ENCODE peak calls at places on chromosomes 1 and 21, in seven cellular contexts. L is HCT116, C is H1, U is K562, P is SK-N-SH, Q is GM12878, F is HepG2. T is an unnamed sample.

GRCh38 chr1:145846191-145846590 is 761 bp downstream of the NUDT17 start:
- DNase-seq in L (no peak), C (no peak), U (peak), P (peak), Q (no peak), F (peak), T (peak)

GRCh38 chr1:25685211-25685750 is 68.7 kb downstream of the MAN1C1 start:
- DNase-seq in L (no peak), C (no peak), U (no peak), P (no peak), Q (no peak), F (no peak), T (no peak)

GRCh38 chr21:35249636-35250035 is 200.5 kb upstream of the RUNX1 start:
- DNase-seq in L (no peak), C (no peak), U (no peak), P (no peak), Q (no peak), F (no peak), T (peak)

GRCh38 chr1:164137273-164137947 is 421.6 kb upstream of the PBX1 start:
- DNase-seq in L (no peak), C (no peak), U (no peak), P (no peak), Q (peak), F (no peak), T (no peak)

GRCh38 chr1:34711936-34712688 is 42.7 kb upstream of the GJB5 start:
- DNase-seq in L (no peak), C (no peak), U (no peak), P (no peak), Q (no peak), F (no peak), T (no peak)

GRCh38 chr1:85342177-85342576 is 65.7 kb upstream of the BCL10 start:
- DNase-seq in L (no peak), C (no peak), U (no peak), P (no peak), Q (no peak), F (no peak), T (no peak)

GRCh38 chr1:172599912-172600311 is 59.0 kb upstream of the FASLG start:
- DNase-seq in L (no peak), C (no peak), U (peak), P (no peak), Q (no peak), F (no peak), T (no peak)

GRCh38 chr1:215497516-215497915 is 69.6 kb upstream of the KCTD3 start:
- DNase-seq in L (no peak), C (no peak), U (no peak), P (no peak), Q (no peak), F (no peak), T (no peak)

GRCh38 chr1:228361314-228362140 is 45.1 kb downstream of the TRIM11 start:
- DNase-seq in L (no peak), C (no peak), U (no peak), P (no peak), Q (no peak), F (no peak), T (no peak)

GRCh38 chr1:33836911-33837310 is 27.0 kb upstream of the HMGB4 start:
- DNase-seq in L (no peak), C (no peak), U (no peak), P (no peak), Q (no peak), F (no peak), T (no peak)

GRCh38 chr1:228212415-228212965 is 4.6 kb downstream of the OBSCN start:
- DNase-seq in L (no peak), C (no peak), U (no peak), P (no peak), Q (no peak), F (no peak), T (no peak)

GRCh38 chr1:10042746-10043145 is 10.0 kb downstream of the UBE4B start:
- DNase-seq in L (no peak), C (no peak), U (no peak), P (no peak), Q (no peak), F (no peak), T (no peak)

GRCh38 chr1:244104309-244105060 is 53.4 kb downstream of the ZBTB18 start:
- DNase-seq in L (no peak), C (no peak), U (no peak), P (peak), Q (no peak), F (peak), T (no peak)

GRCh38 chr21:45299864-45300785 is 12.4 kb upstream of the POFUT2 start:
- DNase-seq in L (no peak), C (no peak), U (no peak), P (no peak), Q (no peak), F (no peak), T (no peak)

GRCh38 chr1:244049969-244050834 is 881 bp upstream of the ZBTB18 start:
- DNase-seq in L (no peak), C (no peak), U (no peak), P (no peak), Q (no peak), F (no peak), T (no peak)

GRCh38 chr1:95208876-95209275 is 25.1 kb upstream of the RWDD3 start:
- DNase-seq in L (no peak), C (no peak), U (no peak), P (no peak), Q (no peak), F (no peak), T (no peak)

GRCh38 chr1:26263212-26263611 is 16.7 kb upstream of the SH3BGRL3 start:
- DNase-seq in L (no peak), C (no peak), U (no peak), P (no peak), Q (no peak), F (no peak), T (no peak)

GRCh38 chr1:29033829-29034466 is 89.8 kb downstream of the TMEM200B start:
- DNase-seq in L (peak), C (no peak), U (peak), P (peak), Q (peak), F (peak), T (peak)

GRCh38 chr1:201493757-201494617 is 12.9 kb downstream of the CSRP1 start:
- DNase-seq in L (no peak), C (no peak), U (no peak), P (no peak), Q (no peak), F (no peak), T (no peak)

GRCh38 chr1:109617291-109617801 is 2.1 kb downstream of the GNAT2 start:
- DNase-seq in L (peak), C (no peak), U (no peak), P (peak), Q (no peak), F (peak), T (no peak)

GRCh38 chr1:38353956-38354355 is 307.4 kb upstream of the POU3F1 start:
- DNase-seq in L (no peak), C (no peak), U (no peak), P (no peak), Q (no peak), F (no peak), T (no peak)

GRCh38 chr1:115062542-115063004 is 26.7 kb downstream of the TSPAN2 start:
- DNase-seq in L (no peak), C (no peak), U (no peak), P (no peak), Q (peak), F (no peak), T (peak)

GRCh38 chr21:39063517-39063916 is 119.7 kb downstream of the PSMG1 start:
- DNase-seq in L (no peak), C (no peak), U (no peak), P (no peak), Q (no peak), F (no peak), T (no peak)

GRCh38 chr21:46092811-46093667 is 4.9 kb upstream of the COL6A2 start:
- DNase-seq in L (no peak), C (no peak), U (peak), P (no peak), Q (no peak), F (no peak), T (no peak)

GRCh38 chr1:21906173-21907078 is 30.7 kb downstream of the HSPG2 start:
- DNase-seq in L (no peak), C (no peak), U (peak), P (no peak), Q (no peak), F (no peak), T (no peak)

GRCh38 chr1:95080446-95080845 is 7.7 kb upstream of the ALG14 start:
- DNase-seq in L (no peak), C (no peak), U (no peak), P (no peak), Q (no peak), F (no peak), T (no peak)

GRCh38 chr1:196438324-196438723 is 169.9 kb downstream of the KCNT2 start:
- DNase-seq in L (no peak), C (no peak), U (no peak), P (no peak), Q (no peak), F (peak), T (no peak)

DNA sequence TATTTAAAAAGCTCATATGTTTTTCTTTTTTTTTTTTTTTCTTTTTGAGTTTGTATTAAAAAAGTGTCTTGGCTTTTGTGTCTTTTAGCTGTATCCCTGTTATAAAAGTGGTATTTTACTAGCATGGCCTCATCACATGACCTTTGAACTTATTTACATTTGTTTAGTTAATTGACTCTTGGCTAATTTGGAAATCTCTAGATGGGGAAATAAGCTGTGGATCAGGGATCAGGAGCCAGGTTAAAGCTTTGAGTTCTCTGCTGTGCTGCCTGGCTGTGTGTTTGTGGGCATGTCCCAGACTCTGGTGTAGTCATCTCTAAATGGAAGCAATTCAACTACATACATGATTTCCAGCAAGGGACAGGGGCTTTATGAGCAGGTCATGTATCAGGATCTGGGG is 56.5 kb downstream of the HHAT start:
- DNase-seq in L (no peak), C (no peak), U (no peak), P (no peak), Q (no peak), F (peak), T (no peak)
- TF ChIP-seq JUND in L (no peak), C (no peak), U (no peak), P (no peak), Q (no peak), F (no peak), T (no peak)

DNA sequence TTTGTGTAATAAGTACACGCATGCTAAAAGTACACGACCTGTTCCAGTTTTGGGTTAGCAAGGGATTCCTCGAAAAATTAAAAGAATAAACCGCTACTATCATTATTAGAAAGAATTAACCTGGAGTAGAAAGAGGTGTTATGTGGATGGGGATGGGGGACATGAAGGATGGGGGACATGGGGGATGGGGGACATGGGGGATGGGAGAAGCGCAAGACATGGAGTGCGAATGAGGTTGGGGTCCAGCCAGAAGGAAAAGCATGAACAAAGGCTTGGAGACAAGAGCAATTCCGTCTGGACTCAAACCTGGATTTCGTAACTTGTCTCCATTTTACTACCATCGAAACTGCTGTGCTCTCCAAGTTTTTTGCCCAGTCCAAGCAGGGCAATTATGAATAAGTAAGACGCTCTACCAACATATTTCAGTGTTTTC is 591 bp upstream of the KDM1A start:
- DNase-seq in L (no peak), C (no peak), U (peak), P (peak), Q (no peak), F (peak), T (no peak)
- TF ChIP-seq JUND in L (no peak), C (no peak), U (no peak), P (no peak), Q (no peak), F (no peak), T (no peak)

GRCh38 chr1:87510540-87510939 is 181.9 kb downstream of the LMO4 start:
- DNase-seq in L (no peak), C (no peak), U (no peak), P (no peak), Q (no peak), F (no peak), T (no peak)
- TF ChIP-seq JUND in L (no peak), C (no peak), U (no peak), P (no peak), Q (no peak), F (no peak), T (no peak)

GRCh38 chr1:193473932-193474331 is 287.5 kb upstream of the B3GALT2 start:
- DNase-seq in L (no peak), C (no peak), U (no peak), P (no peak), Q (no peak), F (no peak), T (no peak)
- TF ChIP-seq JUND in L (no peak), C (no peak), U (no peak), P (no peak), Q (no peak), F (no peak), T (no peak)

DNA sequence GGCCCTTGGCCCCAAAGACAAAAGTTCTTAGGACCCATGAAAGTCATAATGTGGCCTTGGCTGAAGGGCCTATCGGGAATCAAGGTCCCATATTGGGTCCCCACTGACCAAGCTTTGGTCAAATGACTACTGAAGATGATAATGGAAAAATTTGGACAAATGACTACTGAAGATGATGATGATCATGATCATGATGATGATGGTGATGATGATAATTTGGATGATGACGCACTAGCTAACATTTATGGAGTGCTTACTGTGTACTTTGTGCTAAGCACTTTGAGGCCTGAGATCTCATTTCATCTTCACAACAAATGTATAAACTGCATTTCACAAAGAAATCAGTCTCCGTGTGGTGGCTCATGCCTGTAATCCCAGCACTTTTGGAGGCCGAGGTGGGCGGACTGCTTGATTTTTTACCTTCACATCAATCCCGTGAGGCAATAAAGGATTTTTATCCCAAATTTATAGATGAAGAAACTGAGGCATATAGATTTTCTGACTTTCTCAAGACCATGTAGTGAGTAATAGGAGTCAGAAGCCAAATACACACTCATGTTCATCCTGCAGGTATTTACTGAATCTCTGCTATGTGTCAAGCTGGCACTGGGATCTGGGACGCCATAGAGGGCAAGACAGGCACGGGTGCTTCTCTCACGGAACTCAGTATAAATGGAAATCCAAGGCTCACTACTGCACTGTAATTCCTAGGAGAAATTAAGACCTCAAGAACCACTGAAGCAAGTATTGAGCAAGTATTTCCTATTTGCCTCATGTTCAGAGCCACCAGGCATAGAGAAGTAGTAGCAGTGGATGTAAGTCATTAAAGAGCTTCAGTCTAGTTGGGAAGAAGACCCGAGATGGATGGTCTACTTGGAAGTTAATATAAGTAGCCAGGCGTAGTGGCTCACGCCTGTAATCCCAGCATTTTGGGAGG is 39.2 kb downstream of the EIF2D start:
- DNase-seq in L (no peak), C (no peak), U (no peak), P (no peak), Q (no peak), F (no peak), T (no peak)
- TF ChIP-seq JUND in L (no peak), C (no peak), U (no peak), P (no peak), Q (no peak), F (no peak), T (no peak)

GRCh38 chr1:180083164-180083563 is 71.5 kb upstream of the QSOX1 start:
- DNase-seq in L (no peak), C (no peak), U (no peak), P (no peak), Q (no peak), F (no peak), T (no peak)
- TF ChIP-seq JUND in L (no peak), C (no peak), U (no peak), P (no peak), Q (no peak), F (no peak), T (no peak)

GRCh38 chr1:223216482-223217205 is 73.6 kb upstream of the TLR5 start:
- DNase-seq in L (no peak), C (no peak), U (no peak), P (peak), Q (no peak), F (no peak), T (no peak)
- TF ChIP-seq JUND in L (no peak), C (no peak), U (no peak), P (no peak), Q (no peak), F (no peak), T (no peak)

GRCh38 chr1:65264197-65264929 is 45.0 kb upstream of the DNAJC6 start:
- DNase-seq in L (no peak), C (no peak), U (no peak), P (peak), Q (no peak), F (no peak), T (no peak)
- TF ChIP-seq JUND in L (no peak), C (no peak), U (no peak), P (peak), Q (no peak), F (no peak), T (no peak)